ENCODE peak calls at places on chromosomes 3 and 15, in five cellular contexts. F is A673; X is non-pigmented ciliary epithelial cell; I is activated T-helper 1 cell treated with anti-CD3 and anti-CD28 coated beads, Interleukin-12 subunit alpha, Interleukin-12 subunit beta, Interleukin-2, Interleukin-4 antibody, amounts not matched to agents 30 ng/mL and 10 ng/mL and 1 ng/mL, durations not matched to agents 14 hours and 24 hours and 36 hours; W is right cardiac atrium. T is an unnamed sample.

GRCh38 chr3:94226058-94226457 is 163.2 kb downstream of the NSUN3 start:
- DNase-seq in X (peak), F (peak), W (no peak), I (no peak), T (no peak)

GRCh38 chr3:86991840-86992430 is 986 bp upstream of the VGLL3 start:
- DNase-seq in W (no peak), X (no peak), F (no peak), I (no peak), T (no peak)

GRCh38 chr3:78506038-78506437 is 1261.8 kb downstream of the ROBO1 start:
- DNase-seq in I (no peak), X (no peak), F (no peak), W (no peak), T (no peak)

GRCh38 chr3:155585384-155585783 is 159.5 kb downstream of the PLCH1 start:
- DNase-seq in X (no peak), I (no peak), W (no peak), F (no peak), T (no peak)

GRCh38 chr3:46214751-46215352 is 6.7 kb upstream of the CCR1 start:
- DNase-seq in F (no peak), X (no peak), I (no peak), W (no peak), T (peak)

GRCh38 chr3:194497799-194498575 is 11.2 kb upstream of the ATP13A3 start:
- DNase-seq in W (peak), F (no peak), I (no peak), X (no peak), T (peak)

GRCh38 chr3:53754325-53754724 is 91.9 kb downstream of the CHDH start:
- DNase-seq in I (no peak), X (no peak), F (no peak), W (peak), T (no peak)

GRCh38 chr15:65402971-65403370 is 19.8 kb downstream of the IGDCC4 start:
- DNase-seq in W (no peak), I (no peak), F (no peak), X (no peak), T (no peak)

GRCh38 chr15:48559270-48559669 is 86.2 kb downstream of the FBN1 start:
- DNase-seq in F (peak), W (no peak), X (peak), I (no peak), T (peak)